ENCODE peak calls at places on chromosome 14, in eight cellular contexts. One of them, this sample, is unnamed.

GRCh38 chr14:35380794-35381193 is 23.8 kb downstream of the NFKBIA start:
- DNase-seq in right cardiac atrium: no peak
- DNase-seq in lower lobe of right lung: no peak
- DNase-seq in activated naive CD4-positive, alpha-beta T cell treated with anti-CD3 and anti-CD28 coated beads, Interleukin-2, amount 50 U/mL, for 72 hours: no peak
- DNase-seq in activated T-cell treated with anti-CD3 and anti-CD28 coated beads, Interleukin-2, amount 50 U/mL, for 48 hours: no peak
- DNase-seq in GM13977: no peak
- DNase-seq in OCI-M1: no peak
- DNase-seq in EL: no peak
- DNase-seq in this sample: no peak

GRCh38 chr14:71908141-71908540 is 24.1 kb upstream of the RGS6 start:
- DNase-seq in lower lobe of right lung: no peak
- DNase-seq in activated naive CD4-positive, alpha-beta T cell treated with anti-CD3 and anti-CD28 coated beads, Interleukin-2, amount 50 U/mL, for 72 hours: no peak
- DNase-seq in activated T-cell treated with anti-CD3 and anti-CD28 coated beads, Interleukin-2, amount 50 U/mL, for 48 hours: no peak
- DNase-seq in EL: no peak
- DNase-seq in OCI-M1: no peak
- DNase-seq in right cardiac atrium: no peak
- DNase-seq in GM13977: no peak
- DNase-seq in this sample: no peak

GRCh38 chr14:29518335-29518734 is 409.3 kb downstream of the PRKD1 start:
- DNase-seq in OCI-M1: peak
- DNase-seq in right cardiac atrium: no peak
- DNase-seq in GM13977: no peak
- DNase-seq in EL: peak
- DNase-seq in activated T-cell treated with anti-CD3 and anti-CD28 coated beads, Interleukin-2, amount 50 U/mL, for 48 hours: no peak
- DNase-seq in lower lobe of right lung: no peak
- DNase-seq in activated naive CD4-positive, alpha-beta T cell treated with anti-CD3 and anti-CD28 coated beads, Interleukin-2, amount 50 U/mL, for 72 hours: no peak
- DNase-seq in this sample: no peak

GRCh38 chr14:65045691-65046090 is 56.6 kb downstream of the MAX start:
- DNase-seq in activated naive CD4-positive, alpha-beta T cell treated with anti-CD3 and anti-CD28 coated beads, Interleukin-2, amount 50 U/mL, for 72 hours: no peak
- DNase-seq in lower lobe of right lung: no peak
- DNase-seq in GM13977: no peak
- DNase-seq in OCI-M1: no peak
- DNase-seq in EL: no peak
- DNase-seq in right cardiac atrium: no peak
- DNase-seq in activated T-cell treated with anti-CD3 and anti-CD28 coated beads, Interleukin-2, amount 50 U/mL, for 48 hours: no peak
- DNase-seq in this sample: no peak

GRCh38 chr14:103296987-103297386 is 37.0 kb upstream of the EIF5 start:
- DNase-seq in GM13977: no peak
- DNase-seq in lower lobe of right lung: no peak
- DNase-seq in activated naive CD4-positive, alpha-beta T cell treated with anti-CD3 and anti-CD28 coated beads, Interleukin-2, amount 50 U/mL, for 72 hours: no peak
- DNase-seq in OCI-M1: no peak
- DNase-seq in activated T-cell treated with anti-CD3 and anti-CD28 coated beads, Interleukin-2, amount 50 U/mL, for 48 hours: no peak
- DNase-seq in EL: no peak
- DNase-seq in right cardiac atrium: no peak
- DNase-seq in this sample: no peak

GRCh38 chr14:104567957-104568225 is 11.7 kb upstream of the C14orf180 start:
- DNase-seq in GM13977: no peak
- DNase-seq in activated T-cell treated with anti-CD3 and anti-CD28 coated beads, Interleukin-2, amount 50 U/mL, for 48 hours: no peak
- DNase-seq in activated naive CD4-positive, alpha-beta T cell treated with anti-CD3 and anti-CD28 coated beads, Interleukin-2, amount 50 U/mL, for 72 hours: no peak
- DNase-seq in OCI-M1: no peak
- DNase-seq in lower lobe of right lung: no peak
- DNase-seq in EL: no peak
- DNase-seq in right cardiac atrium: no peak
- DNase-seq in this sample: no peak

GRCh38 chr14:93056840-93057585 is 58.7 kb downstream of the ITPK1 start:
- DNase-seq in activated T-cell treated with anti-CD3 and anti-CD28 coated beads, Interleukin-2, amount 50 U/mL, for 48 hours: no peak
- DNase-seq in lower lobe of right lung: no peak
- DNase-seq in GM13977: no peak
- DNase-seq in EL: peak
- DNase-seq in right cardiac atrium: peak
- DNase-seq in activated naive CD4-positive, alpha-beta T cell treated with anti-CD3 and anti-CD28 coated beads, Interleukin-2, amount 50 U/mL, for 72 hours: no peak
- DNase-seq in OCI-M1: no peak
- DNase-seq in this sample: no peak

GRCh38 chr14:70955543-70956480 is 48.6 kb downstream of the PCNX1 start:
- DNase-seq in GM13977: peak
- DNase-seq in activated naive CD4-positive, alpha-beta T cell treated with anti-CD3 and anti-CD28 coated beads, Interleukin-2, amount 50 U/mL, for 72 hours: no peak
- DNase-seq in activated T-cell treated with anti-CD3 and anti-CD28 coated beads, Interleukin-2, amount 50 U/mL, for 48 hours: peak
- DNase-seq in lower lobe of right lung: no peak
- DNase-seq in right cardiac atrium: no peak
- DNase-seq in EL: peak
- DNase-seq in OCI-M1: peak
- DNase-seq in this sample: no peak

GRCh38 chr14:49634547-49635334 is at the start of gene DNAAF2:
- DNase-seq in EL: peak
- DNase-seq in OCI-M1: peak
- DNase-seq in activated T-cell treated with anti-CD3 and anti-CD28 coated beads, Interleukin-2, amount 50 U/mL, for 48 hours: peak
- DNase-seq in activated naive CD4-positive, alpha-beta T cell treated with anti-CD3 and anti-CD28 coated beads, Interleukin-2, amount 50 U/mL, for 72 hours: peak
- DNase-seq in right cardiac atrium: peak
- DNase-seq in GM13977: peak
- DNase-seq in lower lobe of right lung: peak
- DNase-seq in this sample: peak

GRCh38 chr14:75259946-75260545 is 18.6 kb upstream of the FOS start:
- DNase-seq in GM13977: no peak
- DNase-seq in activated T-cell treated with anti-CD3 and anti-CD28 coated beads, Interleukin-2, amount 50 U/mL, for 48 hours: no peak
- DNase-seq in OCI-M1: no peak
- DNase-seq in activated naive CD4-positive, alpha-beta T cell treated with anti-CD3 and anti-CD28 coated beads, Interleukin-2, amount 50 U/mL, for 72 hours: no peak
- DNase-seq in right cardiac atrium: no peak
- DNase-seq in lower lobe of right lung: no peak
- DNase-seq in EL: peak
- DNase-seq in this sample: no peak

GRCh38 chr14:56271988-56272387 is 153.8 kb downstream of the PELI2 start:
- DNase-seq in lower lobe of right lung: no peak
- DNase-seq in OCI-M1: no peak
- DNase-seq in activated naive CD4-positive, alpha-beta T cell treated with anti-CD3 and anti-CD28 coated beads, Interleukin-2, amount 50 U/mL, for 72 hours: no peak
- DNase-seq in EL: peak
- DNase-seq in right cardiac atrium: no peak
- DNase-seq in activated T-cell treated with anti-CD3 and anti-CD28 coated beads, Interleukin-2, amount 50 U/mL, for 48 hours: no peak
- DNase-seq in GM13977: no peak
- DNase-seq in this sample: no peak

GRCh38 chr14:34781242-34781641 is 66.8 kb upstream of the CFL2 start:
- DNase-seq in GM13977: no peak
- DNase-seq in EL: peak
- DNase-seq in activated T-cell treated with anti-CD3 and anti-CD28 coated beads, Interleukin-2, amount 50 U/mL, for 48 hours: no peak
- DNase-seq in activated naive CD4-positive, alpha-beta T cell treated with anti-CD3 and anti-CD28 coated beads, Interleukin-2, amount 50 U/mL, for 72 hours: no peak
- DNase-seq in right cardiac atrium: no peak
- DNase-seq in OCI-M1: peak
- DNase-seq in lower lobe of right lung: no peak
- DNase-seq in this sample: no peak

GRCh38 chr14:83071888-83072501 is 1538.3 kb upstream of the SEL1L start:
- DNase-seq in GM13977: peak
- DNase-seq in right cardiac atrium: no peak
- DNase-seq in EL: peak
- DNase-seq in lower lobe of right lung: no peak
- DNase-seq in activated T-cell treated with anti-CD3 and anti-CD28 coated beads, Interleukin-2, amount 50 U/mL, for 48 hours: no peak
- DNase-seq in OCI-M1: peak
- DNase-seq in activated naive CD4-positive, alpha-beta T cell treated with anti-CD3 and anti-CD28 coated beads, Interleukin-2, amount 50 U/mL, for 72 hours: no peak
- DNase-seq in this sample: no peak

GRCh38 chr14:91228112-91229004 is 16.1 kb downstream of the GPR68 start:
- DNase-seq in right cardiac atrium: peak
- DNase-seq in GM13977: peak
- DNase-seq in activated T-cell treated with anti-CD3 and anti-CD28 coated beads, Interleukin-2, amount 50 U/mL, for 48 hours: peak
- DNase-seq in activated naive CD4-positive, alpha-beta T cell treated with anti-CD3 and anti-CD28 coated beads, Interleukin-2, amount 50 U/mL, for 72 hours: peak
- DNase-seq in lower lobe of right lung: no peak
- DNase-seq in OCI-M1: no peak
- DNase-seq in EL: peak
- DNase-seq in this sample: peak

GRCh38 chr14:69005432-69006148 is 26.5 kb upstream of the ACTN1 start:
- DNase-seq in OCI-M1: no peak
- DNase-seq in GM13977: no peak
- DNase-seq in EL: peak
- DNase-seq in activated T-cell treated with anti-CD3 and anti-CD28 coated beads, Interleukin-2, amount 50 U/mL, for 48 hours: no peak
- DNase-seq in lower lobe of right lung: no peak
- DNase-seq in right cardiac atrium: peak
- DNase-seq in activated naive CD4-positive, alpha-beta T cell treated with anti-CD3 and anti-CD28 coated beads, Interleukin-2, amount 50 U/mL, for 72 hours: no peak
- DNase-seq in this sample: no peak

GRCh38 chr14:33836895-33837577 is 113.8 kb downstream of the EGLN3 start:
- DNase-seq in activated naive CD4-positive, alpha-beta T cell treated with anti-CD3 and anti-CD28 coated beads, Interleukin-2, amount 50 U/mL, for 72 hours: no peak
- DNase-seq in OCI-M1: no peak
- DNase-seq in right cardiac atrium: no peak
- DNase-seq in lower lobe of right lung: no peak
- DNase-seq in activated T-cell treated with anti-CD3 and anti-CD28 coated beads, Interleukin-2, amount 50 U/mL, for 48 hours: no peak
- DNase-seq in GM13977: no peak
- DNase-seq in EL: no peak
- DNase-seq in this sample: no peak

GRCh38 chr14:74573421-74574091 is 38.5 kb downstream of the LTBP2 start:
- DNase-seq in GM13977: no peak
- DNase-seq in lower lobe of right lung: peak
- DNase-seq in activated naive CD4-positive, alpha-beta T cell treated with anti-CD3 and anti-CD28 coated beads, Interleukin-2, amount 50 U/mL, for 72 hours: no peak
- DNase-seq in EL: no peak
- DNase-seq in right cardiac atrium: no peak
- DNase-seq in OCI-M1: no peak
- DNase-seq in activated T-cell treated with anti-CD3 and anti-CD28 coated beads, Interleukin-2, amount 50 U/mL, for 48 hours: no peak
- DNase-seq in this sample: no peak